ENCODE peak calls at places on chromosomes 3 and 15, in six cellular contexts. W, R, J, M, F and V are unnamed samples.

GRCh38 chr3:71987828-71988227 is 202.9 kb upstream of the PROK2 start:
- DNase-seq in W (no peak), R (no peak), J (peak), M (no peak), F (no peak), V (no peak)

GRCh38 chr15:59315914-59316428 is 56.7 kb downstream of the MYO1E start:
- DNase-seq in W (no peak), R (no peak), J (peak), M (no peak), F (no peak), V (no peak)

GRCh38 chr3:48412375-48413001 is 17.4 kb downstream of the PLXNB1 start:
- DNase-seq in W (no peak), R (no peak), J (no peak), M (no peak), F (peak), V (no peak)

GRCh38 chr3:108071394-108071793 is 19.4 kb downstream of the CD47 start:
- DNase-seq in W (no peak), R (no peak), J (no peak), M (no peak), F (no peak), V (no peak)

GRCh38 chr3:11322931-11323330 is 50.7 kb downstream of the ATG7 start:
- DNase-seq in W (no peak), R (no peak), J (no peak), M (no peak), F (no peak), V (no peak)

GRCh38 chr3:152638707-152639450 is 196.1 kb upstream of the P2RY1 start:
- DNase-seq in W (no peak), R (peak), J (peak), M (no peak), F (no peak), V (peak)

GRCh38 chr3:118577055-118577759 is 457.4 kb downstream of the IGSF11 start:
- DNase-seq in W (no peak), R (no peak), J (no peak), M (no peak), F (no peak), V (peak)

GRCh38 chr3:113825090-113825489 is 13.5 kb upstream of the GRAMD1C start:
- DNase-seq in W (no peak), R (no peak), J (peak), M (no peak), F (no peak), V (no peak)

GRCh38 chr3:104279617-104280016 is 1087.1 kb upstream of the ALCAM start:
- DNase-seq in W (no peak), R (peak), J (peak), M (no peak), F (no peak), V (no peak)

GRCh38 chr3:126180477-126181397 is at the start of gene ALDH1L1:
- DNase-seq in W (peak), R (peak), J (peak), M (peak), F (peak), V (no peak)

GRCh38 chr3:170752571-170753155 is 117.3 kb downstream of the RPL22L1 start:
- DNase-seq in W (no peak), R (no peak), J (no peak), M (no peak), F (no peak), V (no peak)

GRCh38 chr3:74564560-74564959 is 49.9 kb downstream of the CNTN3 start:
- DNase-seq in W (no peak), R (no peak), J (peak), M (no peak), F (no peak), V (no peak)

GRCh38 chr3:142801746-142802145 is 77.9 kb downstream of the TRPC1 start:
- DNase-seq in W (no peak), R (no peak), J (no peak), M (no peak), F (no peak), V (no peak)